ENCODE peak calls at places on chromosomes 2 and 18, in nine cellular contexts. M is left lung, H is spleen, Q is body of pancreas, S is AG08396, F is upper lobe of right lung, D is uterus, I is heart right ventricle, V is WTC11. R is an unnamed sample.

GRCh38 chr2:227862227-227862740 is 9.1 kb upstream of the DAW1 start:
- DNase-seq in V (no peak), H (no peak), F (no peak), I (no peak), M (no peak), S (no peak), Q (peak), D (no peak), R (peak)

GRCh38 chr2:216775043-216775453 is 79.7 kb upstream of the IGFBP5 start:
- DNase-seq in S (peak), I (peak), V (no peak), D (peak), H (no peak), M (no peak), Q (peak), F (no peak), R (no peak)

GRCh38 chr2:186891219-186891621 is 42.2 kb upstream of the ZSWIM2 start:
- DNase-seq in F (no peak), V (no peak), S (no peak), M (no peak), D (peak), I (no peak), Q (no peak), H (no peak), R (no peak)

GRCh38 chr2:75342504-75343175 is 143.3 kb upstream of the TACR1 start:
- DNase-seq in I (no peak), Q (no peak), H (no peak), F (no peak), M (no peak), D (no peak), S (no peak), V (no peak), R (no peak)

GRCh38 chr2:70553334-70553583 is 367 bp downstream of the TGFA start:
- DNase-seq in M (peak), I (no peak), D (no peak), V (peak), F (no peak), Q (peak), H (no peak), S (no peak), R (peak)

GRCh38 chr2:219057709-219058540 is 2.8 kb downstream of the IHH start:
- DNase-seq in M (peak), V (peak), Q (peak), I (peak), H (peak), D (peak), F (peak), S (peak), R (peak)

GRCh38 chr2:149483004-149483605 is 104.5 kb downstream of the MMADHC start:
- DNase-seq in Q (no peak), M (no peak), I (no peak), V (no peak), S (no peak), H (no peak), F (no peak), D (no peak), R (no peak)

GRCh38 chr18:7470503-7470902 is 96.6 kb upstream of the PTPRM start:
- DNase-seq in V (no peak), M (no peak), F (no peak), H (no peak), S (no peak), I (no peak), Q (no peak), D (no peak), R (no peak)